ENCODE peak calls at places on chromosome 1, in four cellular contexts. N, X, R and W are unnamed samples.

GRCh38 chr1:41394918-41395598 is 33.8 kb downstream of the FOXO6 start:
- DNase-seq in N (no peak), R (peak), X (no peak), W (no peak)

GRCh38 chr1:68313736-68314594 is 81.6 kb upstream of the WLS start:
- DNase-seq in X (no peak), N (no peak), R (no peak), W (no peak)

GRCh38 chr1:89821322-89822108 is 683 bp downstream of the LRRC8D start:
- DNase-seq in N (no peak), X (no peak), R (peak), W (no peak)

GRCh38 chr1:100606438-100606837 is 68.5 kb downstream of the GPR88 start:
- DNase-seq in X (peak), N (peak), R (peak), W (no peak)

GRCh38 chr1:75723989-75724471 is 479 bp upstream of the ACADM start:
- DNase-seq in N (peak), X (peak), R (no peak), W (no peak)

GRCh38 chr1:45643978-45644377 is 20.1 kb upstream of the CCDC17 start:
- DNase-seq in X (no peak), N (no peak), R (no peak), W (no peak)

GRCh38 chr1:178057131-178057765 is 36.7 kb upstream of the RASAL2 start:
- DNase-seq in N (no peak), X (peak), R (no peak), W (no peak)

GRCh38 chr1:228786361-228787129 is 51.3 kb downstream of the RHOU start:
- DNase-seq in X (no peak), N (no peak), R (no peak), W (no peak)

GRCh38 chr1:218494449-218494852 is 149.3 kb downstream of the TGFB2 start:
- DNase-seq in X (no peak), N (no peak), R (peak), W (no peak)

GRCh38 chr1:111585461-111586100 is 34.0 kb upstream of the RAP1A start:
- DNase-seq in N (no peak), X (no peak), R (no peak), W (no peak)

GRCh38 chr1:157482174-157482573 is 70.1 kb downstream of the FCRL5 start:
- DNase-seq in X (peak), N (no peak), R (no peak), W (no peak)

GRCh38 chr1:20425622-20426021 is 60.4 kb downstream of the CAMK2N1 start:
- DNase-seq in R (no peak), X (no peak), N (no peak), W (no peak)

GRCh38 chr1:243851129-243851756 is 1.2 kb upstream of the AKT3 start:
- DNase-seq in N (no peak), X (no peak), R (no peak), W (no peak)

GRCh38 chr1:10908266-10908665 is 104.2 kb upstream of the TARDBP start:
- DNase-seq in X (no peak), R (peak), N (no peak), W (no peak)

GRCh38 chr1:58460469-58460868 is 86.1 kb downstream of the OMA1 start:
- DNase-seq in X (peak), N (no peak), R (peak), W (no peak)

GRCh38 chr1:3312894-3313578 is 141.4 kb upstream of the ARHGEF16 start:
- DNase-seq in N (peak), X (peak), R (peak), W (peak)

GRCh38 chr1:54475357-54476230 is 69.4 kb upstream of the SSBP3 start:
- DNase-seq in X (no peak), R (peak), N (no peak), W (no peak)

GRCh38 chr1:155909894-155910293 is 1.3 kb downstream of the RIT1 start:
- DNase-seq in X (peak), N (peak), R (no peak), W (no peak)

GRCh38 chr1:65209005-65209885 is 61.2 kb downstream of the AK4 start:
- DNase-seq in X (peak), R (peak), N (no peak), W (no peak)

GRCh38 chr1:46724991-46725735 is 6.2 kb upstream of the EFCAB14 start:
- DNase-seq in X (peak), R (peak), N (peak), W (peak)

GRCh38 chr1:21251773-21252471 is 38.3 kb downstream of the ECE1 start:
- DNase-seq in N (peak), R (no peak), X (peak), W (peak)

GRCh38 chr1:46516551-46516950 is 26.9 kb downstream of the DMBX1 start:
- DNase-seq in N (no peak), X (no peak), R (no peak), W (no peak)

GRCh38 chr1:187641015-187641414 is 812.3 kb downstream of the PLA2G4A start:
- DNase-seq in R (peak), X (no peak), N (no peak), W (no peak)

GRCh38 chr1:154972517-154973343 is 1.8 kb upstream of the CKS1B start:
- DNase-seq in R (peak), X (peak), N (peak), W (peak)

GRCh38 chr1:219433471-219434131 is 179.3 kb downstream of the ZC3H11B start:
- DNase-seq in N (no peak), R (no peak), X (no peak), W (no peak)

GRCh38 chr1:40450491-40451237 is 388 bp downstream of the ZFP69B start:
- DNase-seq in R (peak), N (no peak), X (peak), W (no peak)

GRCh38 chr1:109152196-109152595 is 38.3 kb downstream of the ELAPOR1 start:
- DNase-seq in X (no peak), N (no peak), R (no peak), W (no peak)

GRCh38 chr1:173248247-173248940 is 41.3 kb upstream of the TNFSF4 start:
- DNase-seq in X (peak), N (no peak), R (no peak), W (no peak)

GRCh38 chr1:185645686-185646085 is 88.5 kb upstream of the HMCN1 start:
- DNase-seq in R (no peak), X (no peak), N (no peak), W (no peak)

GRCh38 chr1:168520052-168520751 is 23.6 kb downstream of the XCL2 start:
- DNase-seq in N (no peak), X (no peak), R (peak), W (no peak)

GRCh38 chr1:6923955-6924890 is 139.0 kb downstream of the CAMTA1 start:
- DNase-seq in X (no peak), R (no peak), N (no peak), W (no peak)

GRCh38 chr1:93783876-93784275 is 95.1 kb downstream of the DNTTIP2 start:
- DNase-seq in X (no peak), R (peak), N (no peak), W (no peak)

GRCh38 chr1:165075725-165076370 is 280.7 kb downstream of the LMX1A start:
- DNase-seq in R (peak), X (peak), N (no peak), W (no peak)

GRCh38 chr1:147080671-147081394 is 91.4 kb downstream of the PRKAB2 start:
- DNase-seq in N (no peak), X (no peak), R (peak), W (no peak)

GRCh38 chr1:38209986-38210385 is 163.4 kb upstream of the POU3F1 start:
- DNase-seq in N (no peak), R (no peak), X (no peak), W (no peak)

GRCh38 chr1:36912365-36912840 is 121.9 kb downstream of the GRIK3 start:
- DNase-seq in R (no peak), N (no peak), X (no peak), W (no peak)

GRCh38 chr1:15381805-15382204 is 27.9 kb upstream of the EFHD2 start:
- DNase-seq in R (no peak), X (no peak), N (no peak), W (no peak)

GRCh38 chr1:184698001-184698400 is 56.7 kb downstream of the EDEM3 start:
- DNase-seq in R (no peak), X (no peak), N (no peak), W (no peak)

GRCh38 chr1:234502785-234503184 is 23.8 kb upstream of the TARBP1 start:
- DNase-seq in N (no peak), X (no peak), R (no peak), W (no peak)

GRCh38 chr1:43285269-43285986 is at the start of gene C1orf210:
- DNase-seq in R (peak), X (no peak), N (no peak), W (no peak)
- TF ChIP-seq CTCF in R (peak), X (no peak), N (no peak), W (no peak)

GRCh38 chr1:205191617-205192016 is 19.9 kb downstream of the DSTYK start:
- DNase-seq in R (no peak), N (no peak), X (no peak), W (no peak)
- H3K4me3 ChIP-seq in R (no peak), N (no peak), X (no peak), W (no peak)

GRCh38 chr1:203166192-203166940 is 9.3 kb downstream of the MYBPH start:
- DNase-seq in R (peak), X (no peak), N (no peak), W (no peak)
- TF ChIP-seq CTCF in R (peak), X (no peak), N (no peak), W (peak)

DNA sequence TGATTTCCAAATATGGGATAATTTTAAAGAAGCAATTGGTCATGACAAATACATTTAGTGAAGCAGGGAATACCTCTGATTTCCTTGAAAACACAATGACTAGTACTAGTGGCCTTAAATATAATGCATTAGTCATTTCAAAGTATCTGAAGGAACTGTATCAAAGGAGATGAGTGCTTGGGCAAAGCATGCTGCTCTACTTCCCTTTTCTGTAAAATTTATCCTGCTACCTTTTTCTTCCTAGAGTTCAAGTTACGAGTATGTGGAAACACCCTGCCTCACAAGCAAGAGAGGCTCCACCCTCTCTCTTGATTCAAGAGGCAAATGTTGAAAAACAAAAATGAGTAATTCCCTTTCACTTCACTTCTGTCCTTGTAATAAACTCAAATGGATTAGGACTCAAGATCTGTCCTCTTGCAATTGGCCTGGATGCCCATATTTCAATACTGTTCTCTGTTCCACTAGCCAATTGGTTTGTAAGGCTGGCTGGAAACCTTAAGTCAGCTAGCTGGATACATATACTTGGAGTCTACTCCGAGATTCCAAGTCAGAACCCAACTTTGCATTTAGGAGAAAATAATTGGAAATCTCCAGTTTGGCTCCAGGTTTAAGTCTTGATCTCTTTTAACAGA is 92.5 kb downstream of the CDC42BPA start:
- DNase-seq in N (no peak), R (no peak), X (peak), W (peak)
- H3K4me3 ChIP-seq in N (no peak), R (no peak), X (no peak), W (peak)

GRCh38 chr1:104190821-104191220 is 441.1 kb downstream of the AMY1C start:
- DNase-seq in X (no peak), N (no peak), R (no peak), W (no peak)
- TF ChIP-seq CTCF in X (no peak), N (no peak), R (no peak), W (no peak)